ENCODE peak calls at places on chromosomes 3 and 15, in six cellular contexts. G, B, K, Y, O and R are unnamed samples.

GRCh38 chr3:41174703-41174964 is 24.7 kb upstream of the CTNNB1 start:
- DNase-seq in G (no peak), B (no peak), K (no peak), Y (no peak), O (no peak), R (no peak)

GRCh38 chr3:194139085-194139976 is 3.4 kb downstream of the HES1 start:
- DNase-seq in G (peak), B (no peak), K (peak), Y (peak), O (peak), R (peak)

GRCh38 chr15:90419202-90419601 is 31.2 kb downstream of the IQGAP1 start:
- DNase-seq in G (no peak), B (no peak), K (no peak), Y (no peak), O (no peak), R (no peak)

GRCh38 chr15:65642588-65642987 is 20.9 kb downstream of the SLC24A1 start:
- DNase-seq in G (no peak), B (no peak), K (no peak), Y (no peak), O (no peak), R (no peak)

GRCh38 chr3:10467904-10468610 is 37.3 kb downstream of the ATP2B2 start:
- DNase-seq in G (no peak), B (no peak), K (no peak), Y (no peak), O (no peak), R (no peak)

GRCh38 chr3:39754549-39754948 is 54.9 kb upstream of the MYRIP start:
- DNase-seq in G (no peak), B (no peak), K (no peak), Y (no peak), O (no peak), R (no peak)

GRCh38 chr3:179565496-179565895 is 2.8 kb downstream of the ACTL6A start:
- DNase-seq in G (no peak), B (no peak), K (no peak), Y (no peak), O (no peak), R (no peak)

GRCh38 chr3:140128217-140129137 is 193.5 kb downstream of the CLSTN2 start:
- DNase-seq in G (no peak), B (no peak), K (peak), Y (peak), O (no peak), R (peak)

GRCh38 chr3:126315916-126316514 is 41.2 kb downstream of the KLF15 start:
- DNase-seq in G (no peak), B (no peak), K (no peak), Y (no peak), O (no peak), R (no peak)

GRCh38 chr3:184557348-184557950 is 4.1 kb upstream of the EPHB3 start:
- DNase-seq in G (no peak), B (no peak), K (no peak), Y (no peak), O (no peak), R (no peak)

GRCh38 chr3:120544361-120544760 is 51.8 kb upstream of the NDUFB4 start:
- DNase-seq in G (no peak), B (no peak), K (no peak), Y (no peak), O (no peak), R (no peak)

GRCh38 chr3:128076465-128076782 is 24.2 kb downstream of the SEC61A1 start:
- DNase-seq in G (no peak), B (no peak), K (no peak), Y (no peak), O (no peak), R (no peak)

GRCh38 chr15:101323793-101324505 is 28.9 kb upstream of the SNRPA1 start:
- DNase-seq in G (no peak), B (no peak), K (no peak), Y (no peak), O (no peak), R (no peak)

GRCh38 chr3:178244653-178245384 is 291.4 kb upstream of the KCNMB2 start:
- DNase-seq in G (no peak), B (no peak), K (no peak), Y (no peak), O (no peak), R (no peak)

GRCh38 chr15:101047301-101047781 is 128.2 kb downstream of the LRRK1 start:
- DNase-seq in G (no peak), B (no peak), K (no peak), Y (no peak), O (no peak), R (no peak)

GRCh38 chr3:163543558-163544189 is 1534.6 kb downstream of the SI start:
- DNase-seq in G (no peak), B (no peak), K (no peak), Y (no peak), O (no peak), R (no peak)

GRCh38 chr15:101000271-101000681 is 81.1 kb downstream of the LRRK1 start:
- DNase-seq in G (no peak), B (no peak), K (no peak), Y (no peak), O (peak), R (no peak)

GRCh38 chr3:180595536-180595935 is 6.4 kb upstream of the TTC14 start:
- DNase-seq in G (no peak), B (no peak), K (no peak), Y (no peak), O (no peak), R (no peak)

GRCh38 chr3:180590396-180590795 is 11.6 kb upstream of the TTC14 start:
- DNase-seq in G (no peak), B (no peak), K (no peak), Y (no peak), O (no peak), R (no peak)

GRCh38 chr3:180600473-180600872 is 1.5 kb upstream of the TTC14 start:
- DNase-seq in G (no peak), B (no peak), K (no peak), Y (no peak), O (no peak), R (no peak)

GRCh38 chr3:180594631-180595348 is 7.2 kb upstream of the TTC14 start:
- DNase-seq in G (no peak), B (no peak), K (peak), Y (peak), O (no peak), R (peak)
- TF ChIP-seq CTCF in G (no peak), B (peak), K (no peak), Y (peak), O (peak), R (peak)

DNA sequence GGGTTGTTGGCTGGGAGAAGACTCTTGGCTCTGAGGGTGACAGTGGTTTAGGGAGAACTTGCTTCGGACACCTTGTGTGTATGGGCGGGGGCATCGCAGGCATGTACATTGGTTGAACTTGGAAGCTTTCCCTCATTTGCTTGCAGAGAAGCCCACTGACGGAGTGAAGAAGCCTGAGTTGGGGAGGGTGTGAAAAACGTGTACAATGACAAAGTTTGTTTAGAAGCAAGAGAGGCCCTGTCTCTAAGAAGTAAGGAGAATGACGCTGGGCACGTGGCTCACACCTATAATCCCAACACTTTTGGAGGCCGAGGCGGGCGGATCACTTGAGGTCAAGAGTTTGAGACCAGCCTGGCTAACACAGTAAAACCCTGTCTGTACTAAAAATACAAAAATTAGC is 13.7 kb downstream of the LIMD1 start:
- DNase-seq in G (no peak), B (no peak), K (no peak), Y (no peak), O (no peak), R (no peak)
- H3K4me3 ChIP-seq in G (no peak), B (no peak), K (no peak), Y (no peak), O (no peak), R (no peak)

GRCh38 chr15:89090791-89091666 is 2.8 kb downstream of the ABHD2 start:
- DNase-seq in G (peak), B (no peak), K (peak), Y (peak), O (peak), R (peak)
- TF ChIP-seq CTCF in G (no peak), B (no peak), K (no peak), Y (no peak), O (peak), R (no peak)

GRCh38 chr3:46952813-46953212 is 23.7 kb downstream of the CCDC12 start:
- DNase-seq in G (no peak), B (no peak), K (no peak), Y (no peak), O (no peak), R (no peak)
- H3K4me3 ChIP-seq in G (no peak), B (no peak), K (no peak), Y (no peak), O (no peak), R (no peak)

GRCh38 chr3:50617096-50617791 is at the start of gene MAPKAPK3:
- DNase-seq in G (no peak), B (no peak), K (peak), Y (peak), O (no peak), R (no peak)
- TF ChIP-seq CTCF in G (no peak), B (no peak), K (no peak), Y (no peak), O (no peak), R (no peak)

DNA sequence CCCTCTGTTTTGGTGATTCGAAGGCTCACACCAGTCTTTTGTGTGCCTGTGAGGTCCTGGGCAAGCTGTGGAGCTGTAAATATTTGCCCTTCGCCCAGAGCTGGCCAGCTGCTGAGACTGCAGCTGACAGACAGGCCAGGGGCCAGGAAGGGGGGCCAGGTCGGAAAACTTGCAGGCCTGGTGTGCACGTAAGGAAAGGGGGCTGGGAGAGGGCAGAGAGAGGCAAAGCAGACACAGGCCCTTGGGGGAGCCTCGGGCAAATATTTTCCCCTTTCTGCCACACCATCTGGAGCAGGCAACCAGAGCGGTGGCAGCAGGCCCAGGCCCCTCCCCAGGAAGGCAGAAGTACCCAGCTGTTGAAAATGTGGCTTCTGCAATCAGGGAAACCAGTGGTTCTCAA is 2.6 kb downstream of the PDZRN3 start:
- DNase-seq in G (peak), B (no peak), K (no peak), Y (peak), O (no peak), R (peak)
- H3K4me3 ChIP-seq in G (peak), B (peak), K (no peak), Y (peak), O (peak), R (peak)

DNA sequence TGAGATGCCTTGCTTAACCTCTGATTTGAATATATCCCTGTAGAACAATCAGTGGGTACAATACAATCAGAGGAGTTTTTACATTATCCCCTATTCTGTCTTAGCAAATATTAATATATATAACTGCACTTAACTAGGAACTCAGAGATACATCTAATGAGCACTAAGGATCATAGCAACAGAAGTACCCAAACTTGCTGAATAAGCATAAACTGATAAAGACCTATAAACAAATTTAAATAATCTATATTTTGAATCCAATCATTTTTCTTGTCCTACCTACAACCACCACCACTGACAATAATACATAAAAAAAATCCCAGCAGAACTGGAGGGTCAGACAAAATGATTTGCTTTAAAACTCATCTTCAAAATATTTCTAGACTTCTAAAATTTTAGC is 106.2 kb downstream of the ATP8B4 start:
- DNase-seq in G (no peak), B (no peak), K (no peak), Y (no peak), O (no peak), R (no peak)
- TF ChIP-seq CTCF in G (no peak), B (no peak), K (no peak), Y (no peak), O (no peak), R (no peak)

GRCh38 chr3:131217296-131217741 is 164.3 kb upstream of the NUDT16 start:
- DNase-seq in G (no peak), B (no peak), K (no peak), Y (peak), O (no peak), R (peak)

GRCh38 chr3:131216801-131217200 is 164.8 kb upstream of the NUDT16 start:
- DNase-seq in G (no peak), B (no peak), K (peak), Y (peak), O (peak), R (peak)

GRCh38 chr3:131221731-131222130 is 159.8 kb upstream of the NUDT16 start:
- DNase-seq in G (no peak), B (no peak), K (no peak), Y (peak), O (peak), R (peak)

GRCh38 chr3:131218196-131218595 is 163.4 kb upstream of the NUDT16 start:
- DNase-seq in G (no peak), B (no peak), K (no peak), Y (peak), O (no peak), R (peak)

GRCh38 chr3:131216340-131216739 is 165.2 kb upstream of the NUDT16 start:
- DNase-seq in G (no peak), B (no peak), K (no peak), Y (peak), O (no peak), R (peak)
- H3K4me3 ChIP-seq in G (no peak), B (no peak), K (no peak), Y (no peak), O (no peak), R (no peak)